ENCODE peak calls at places on chromosomes 1 and 21, in five cellular contexts. One of them, this sample, is unnamed.

GRCh38 chr1:85048296-85049064 is at the start of gene MCOLN3:
- DNase-seq in colonic mucosa: peak
- DNase-seq in left ventricle myocardium inferior: peak
- DNase-seq in suprapubic skin: peak
- DNase-seq in A549: peak
- DNase-seq in this sample: peak

GRCh38 chr21:29155933-29156260 is 25.5 kb downstream of the MAP3K7CL start:
- DNase-seq in colonic mucosa: no peak
- DNase-seq in left ventricle myocardium inferior: no peak
- DNase-seq in suprapubic skin: no peak
- DNase-seq in A549: no peak
- DNase-seq in this sample: no peak

GRCh38 chr1:22717038-22717758 is 6.6 kb downstream of the EPHB2 start:
- DNase-seq in colonic mucosa: peak
- DNase-seq in left ventricle myocardium inferior: no peak
- DNase-seq in suprapubic skin: no peak
- DNase-seq in A549: no peak
- DNase-seq in this sample: peak

GRCh38 chr1:79100385-79100784 is 93.9 kb upstream of the ADGRL4 start:
- DNase-seq in colonic mucosa: no peak
- DNase-seq in left ventricle myocardium inferior: no peak
- DNase-seq in suprapubic skin: no peak
- DNase-seq in A549: no peak
- DNase-seq in this sample: no peak

GRCh38 chr1:63461661-63462230 is 61.3 kb downstream of the ITGB3BP start:
- DNase-seq in colonic mucosa: no peak
- DNase-seq in left ventricle myocardium inferior: no peak
- DNase-seq in suprapubic skin: no peak
- DNase-seq in A549: no peak
- DNase-seq in this sample: no peak

GRCh38 chr1:65514083-65514482 is 93.6 kb downstream of the LEPR start:
- DNase-seq in colonic mucosa: no peak
- DNase-seq in left ventricle myocardium inferior: no peak
- DNase-seq in suprapubic skin: no peak
- DNase-seq in A549: peak
- DNase-seq in this sample: no peak

GRCh38 chr1:145918992-145919939 is 749 bp upstream of the PEX11B start:
- DNase-seq in colonic mucosa: peak
- DNase-seq in left ventricle myocardium inferior: peak
- DNase-seq in suprapubic skin: peak
- DNase-seq in A549: peak
- DNase-seq in this sample: peak

GRCh38 chr1:169204184-169204583 is 97.7 kb downstream of the ATP1B1 start:
- DNase-seq in colonic mucosa: no peak
- DNase-seq in left ventricle myocardium inferior: no peak
- DNase-seq in suprapubic skin: no peak
- DNase-seq in A549: no peak
- DNase-seq in this sample: no peak

GRCh38 chr1:208318150-208318734 is 74.1 kb upstream of the PLXNA2 start:
- DNase-seq in colonic mucosa: no peak
- DNase-seq in left ventricle myocardium inferior: no peak
- DNase-seq in suprapubic skin: no peak
- DNase-seq in A549: no peak
- DNase-seq in this sample: no peak

GRCh38 chr1:43432907-43433306 is 20.8 kb downstream of the HYI start:
- DNase-seq in colonic mucosa: no peak
- DNase-seq in left ventricle myocardium inferior: no peak
- DNase-seq in suprapubic skin: no peak
- DNase-seq in A549: no peak
- DNase-seq in this sample: peak

GRCh38 chr1:229108598-229109201 is 162.2 kb upstream of the RAB4A start:
- DNase-seq in colonic mucosa: peak
- DNase-seq in left ventricle myocardium inferior: no peak
- DNase-seq in suprapubic skin: peak
- DNase-seq in A549: no peak
- DNase-seq in this sample: no peak

GRCh38 chr1:25253911-25254310 is 6.7 kb upstream of the RSRP1 start:
- DNase-seq in colonic mucosa: no peak
- DNase-seq in left ventricle myocardium inferior: no peak
- DNase-seq in suprapubic skin: no peak
- DNase-seq in A549: no peak
- DNase-seq in this sample: no peak

GRCh38 chr1:6392880-6393399 is 627 bp downstream of the ACOT7 start:
- DNase-seq in colonic mucosa: peak
- DNase-seq in left ventricle myocardium inferior: no peak
- DNase-seq in suprapubic skin: no peak
- DNase-seq in A549: no peak
- DNase-seq in this sample: no peak

GRCh38 chr1:33088119-33088906 is 7.4 kb downstream of the AZIN2 start:
- DNase-seq in colonic mucosa: no peak
- DNase-seq in left ventricle myocardium inferior: no peak
- DNase-seq in suprapubic skin: no peak
- DNase-seq in A549: no peak
- DNase-seq in this sample: no peak

GRCh38 chr1:155504207-155504606 is 58.4 kb downstream of the ASH1L start:
- DNase-seq in colonic mucosa: no peak
- DNase-seq in left ventricle myocardium inferior: no peak
- DNase-seq in suprapubic skin: no peak
- DNase-seq in A549: peak
- DNase-seq in this sample: no peak

GRCh38 chr1:64936958-64937357 is 29.4 kb downstream of the JAK1 start:
- DNase-seq in colonic mucosa: no peak
- DNase-seq in left ventricle myocardium inferior: no peak
- DNase-seq in suprapubic skin: no peak
- DNase-seq in A549: no peak
- DNase-seq in this sample: no peak

GRCh38 chr1:184768467-184768866 is 13.8 kb upstream of the EDEM3 start:
- DNase-seq in colonic mucosa: no peak
- DNase-seq in left ventricle myocardium inferior: no peak
- DNase-seq in suprapubic skin: no peak
- DNase-seq in A549: no peak
- DNase-seq in this sample: no peak

GRCh38 chr1:36411674-36412648 is 14.3 kb upstream of the LSM10 start:
- DNase-seq in colonic mucosa: no peak
- DNase-seq in left ventricle myocardium inferior: no peak
- DNase-seq in suprapubic skin: no peak
- DNase-seq in A549: peak
- DNase-seq in this sample: no peak

GRCh38 chr1:153565529-153566374 is at the start of gene S100A2:
- DNase-seq in colonic mucosa: peak
- DNase-seq in left ventricle myocardium inferior: no peak
- DNase-seq in suprapubic skin: peak
- DNase-seq in A549: peak
- DNase-seq in this sample: peak

GRCh38 chr1:41576206-41576605 is 91.7 kb upstream of the EDN2 start:
- DNase-seq in colonic mucosa: no peak
- DNase-seq in left ventricle myocardium inferior: no peak
- DNase-seq in suprapubic skin: no peak
- DNase-seq in A549: no peak
- DNase-seq in this sample: no peak

GRCh38 chr1:41574842-41575241 is 90.4 kb upstream of the EDN2 start:
- DNase-seq in colonic mucosa: no peak
- DNase-seq in left ventricle myocardium inferior: no peak
- DNase-seq in suprapubic skin: peak
- DNase-seq in A549: no peak
- DNase-seq in this sample: no peak

GRCh38 chr1:41572224-41572623 is 87.7 kb upstream of the EDN2 start:
- DNase-seq in colonic mucosa: no peak
- DNase-seq in left ventricle myocardium inferior: no peak
- DNase-seq in suprapubic skin: no peak
- DNase-seq in A549: no peak
- DNase-seq in this sample: no peak

GRCh38 chr1:41576620-41577019 is 92.1 kb upstream of the EDN2 start:
- DNase-seq in colonic mucosa: no peak
- DNase-seq in left ventricle myocardium inferior: no peak
- DNase-seq in suprapubic skin: no peak
- DNase-seq in A549: no peak
- DNase-seq in this sample: no peak

GRCh38 chr1:41573803-41574713 is 89.6 kb upstream of the EDN2 start:
- DNase-seq in colonic mucosa: peak
- DNase-seq in left ventricle myocardium inferior: peak
- DNase-seq in suprapubic skin: peak
- DNase-seq in A549: peak
- DNase-seq in this sample: peak
- TF ChIP-seq CTCF in colonic mucosa: peak
- TF ChIP-seq CTCF in left ventricle myocardium inferior: peak
- TF ChIP-seq CTCF in suprapubic skin: peak
- TF ChIP-seq CTCF in A549: peak
- TF ChIP-seq CTCF in this sample: peak

DNA sequence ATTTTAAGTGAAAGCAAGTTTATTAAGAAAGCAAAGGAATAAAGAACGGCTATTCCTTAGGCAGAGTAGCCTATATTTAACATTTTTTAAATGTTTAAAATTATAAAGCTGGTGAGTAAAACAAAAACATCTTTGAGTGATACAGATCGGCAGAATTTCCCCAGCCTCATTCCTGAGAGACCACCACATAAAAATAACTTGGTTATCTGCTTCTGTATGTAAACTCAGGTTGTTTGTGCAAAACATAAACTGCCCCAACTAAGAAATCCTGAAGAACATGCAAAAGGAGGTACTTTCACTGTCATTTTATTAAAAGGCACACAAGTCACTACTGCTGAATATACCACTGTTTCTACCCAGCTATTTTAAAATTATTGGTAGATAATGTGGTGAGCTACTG is 119.4 kb downstream of the RERE start:
- DNase-seq in colonic mucosa: no peak
- DNase-seq in left ventricle myocardium inferior: no peak
- DNase-seq in suprapubic skin: no peak
- DNase-seq in A549: no peak
- DNase-seq in this sample: no peak
- H3K27ac ChIP-seq in colonic mucosa: no peak
- H3K27ac ChIP-seq in left ventricle myocardium inferior: no peak
- H3K27ac ChIP-seq in suprapubic skin: no peak
- H3K27ac ChIP-seq in A549: peak
- H3K27ac ChIP-seq in this sample: no peak

GRCh38 chr1:182388392-182389134 is 3.0 kb downstream of the GLUL start:
- DNase-seq in colonic mucosa: no peak
- DNase-seq in left ventricle myocardium inferior: no peak
- DNase-seq in suprapubic skin: no peak
- DNase-seq in A549: no peak
- DNase-seq in this sample: no peak

GRCh38 chr1:182389619-182390047 is 2.0 kb downstream of the GLUL start:
- DNase-seq in colonic mucosa: peak
- DNase-seq in left ventricle myocardium inferior: peak
- DNase-seq in suprapubic skin: no peak
- DNase-seq in A549: no peak
- DNase-seq in this sample: peak

GRCh38 chr1:182391362-182392044 is at the start of gene GLUL:
- DNase-seq in colonic mucosa: peak
- DNase-seq in left ventricle myocardium inferior: peak
- DNase-seq in suprapubic skin: peak
- DNase-seq in A549: peak
- DNase-seq in this sample: peak

GRCh38 chr1:182392045-182393028 is 747 bp upstream of the GLUL start:
- DNase-seq in colonic mucosa: peak
- DNase-seq in left ventricle myocardium inferior: peak
- DNase-seq in suprapubic skin: no peak
- DNase-seq in A549: no peak
- DNase-seq in this sample: no peak

DNA sequence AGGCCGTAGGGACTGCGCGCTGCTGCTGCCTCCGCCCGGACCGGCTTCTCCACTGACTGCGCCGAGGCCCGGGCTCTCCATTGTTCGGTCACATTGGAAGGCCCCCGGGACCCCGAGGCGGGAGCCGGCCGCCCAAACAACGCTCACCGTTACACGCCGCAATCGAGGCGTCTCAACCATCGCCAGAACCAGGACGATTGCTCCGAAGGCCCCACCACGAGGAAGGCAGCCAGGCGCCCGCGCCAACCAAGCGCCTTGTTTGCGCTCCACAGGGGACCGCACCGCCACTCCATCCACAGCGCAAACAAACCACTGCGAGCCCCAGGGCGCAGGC is 595 bp downstream of the GLUL start:
- DNase-seq in colonic mucosa: no peak
- DNase-seq in left ventricle myocardium inferior: no peak
- DNase-seq in suprapubic skin: no peak
- DNase-seq in A549: no peak
- DNase-seq in this sample: peak
- TF ChIP-seq CTCF in colonic mucosa: no peak
- TF ChIP-seq CTCF in left ventricle myocardium inferior: peak
- TF ChIP-seq CTCF in suprapubic skin: no peak
- TF ChIP-seq CTCF in A549: no peak
- TF ChIP-seq CTCF in this sample: no peak

GRCh38 chr1:100458925-100459814 is 78.8 kb upstream of the GPR88 start:
- DNase-seq in colonic mucosa: peak
- DNase-seq in left ventricle myocardium inferior: peak
- DNase-seq in suprapubic skin: peak
- DNase-seq in A549: peak
- DNase-seq in this sample: peak
- H3K27ac ChIP-seq in colonic mucosa: no peak
- H3K27ac ChIP-seq in left ventricle myocardium inferior: no peak
- H3K27ac ChIP-seq in suprapubic skin: no peak
- H3K27ac ChIP-seq in A549: no peak
- H3K27ac ChIP-seq in this sample: no peak

GRCh38 chr1:166113630-166114029 is 53.2 kb downstream of the FAM78B start:
- DNase-seq in colonic mucosa: no peak
- DNase-seq in left ventricle myocardium inferior: no peak
- DNase-seq in suprapubic skin: no peak
- DNase-seq in A549: no peak
- DNase-seq in this sample: no peak

GRCh38 chr1:166116026-166116425 is 50.8 kb downstream of the FAM78B start:
- DNase-seq in colonic mucosa: no peak
- DNase-seq in left ventricle myocardium inferior: no peak
- DNase-seq in suprapubic skin: no peak
- DNase-seq in A549: no peak
- DNase-seq in this sample: no peak

GRCh38 chr1:166113031-166113430 is 53.8 kb downstream of the FAM78B start:
- DNase-seq in colonic mucosa: no peak
- DNase-seq in left ventricle myocardium inferior: no peak
- DNase-seq in suprapubic skin: no peak
- DNase-seq in A549: no peak
- DNase-seq in this sample: no peak

GRCh38 chr1:166114419-166114818 is 52.4 kb downstream of the FAM78B start:
- DNase-seq in colonic mucosa: no peak
- DNase-seq in left ventricle myocardium inferior: no peak
- DNase-seq in suprapubic skin: no peak
- DNase-seq in A549: no peak
- DNase-seq in this sample: no peak

GRCh38 chr1:166111430-166111829 is 55.4 kb downstream of the FAM78B start:
- DNase-seq in colonic mucosa: no peak
- DNase-seq in left ventricle myocardium inferior: no peak
- DNase-seq in suprapubic skin: no peak
- DNase-seq in A549: no peak
- DNase-seq in this sample: no peak
- TF ChIP-seq CTCF in colonic mucosa: no peak
- TF ChIP-seq CTCF in left ventricle myocardium inferior: no peak
- TF ChIP-seq CTCF in suprapubic skin: no peak
- TF ChIP-seq CTCF in A549: no peak
- TF ChIP-seq CTCF in this sample: no peak